ENCODE peak calls at places on chromosomes 12 and 14, in seven cellular contexts. Z, F, A, D, B, I and Y are unnamed samples.

GRCh38 chr14:85508863-85509262 is 21.1 kb upstream of the FLRT2 start:
- DNase-seq in B (no peak), I (no peak), Z (no peak), A (peak), F (no peak), D (no peak), Y (no peak)

GRCh38 chr12:6310771-6311610 is 509 bp downstream of the PLEKHG6 start:
- DNase-seq in F (no peak), I (no peak), A (no peak), Z (no peak), B (no peak), D (no peak), Y (no peak)

GRCh38 chr14:101196795-101197590 is 293.5 kb upstream of the RTL1 start:
- DNase-seq in B (no peak), Z (no peak), I (no peak), D (no peak), A (no peak), F (no peak), Y (no peak)

GRCh38 chr12:58537278-58537677 is 383.0 kb downstream of the LRIG3 start:
- DNase-seq in Z (no peak), D (no peak), A (peak), I (no peak), B (no peak), F (no peak), Y (no peak)

GRCh38 chr12:127401005-127401404 is 866.0 kb upstream of the TMEM132C start:
- DNase-seq in I (no peak), Z (no peak), F (no peak), D (no peak), A (no peak), B (peak), Y (no peak)

GRCh38 chr12:24534632-24535031 is 414.3 kb downstream of the BCAT1 start:
- DNase-seq in A (no peak), F (no peak), I (no peak), Z (no peak), D (no peak), B (no peak), Y (no peak)

GRCh38 chr12:57872362-57872761 is 25.8 kb upstream of the CTDSP2 start:
- DNase-seq in D (no peak), B (no peak), I (no peak), Z (no peak), F (no peak), A (no peak), Y (no peak)

GRCh38 chr14:90700928-90701776 is 115.1 kb downstream of the TTC7B start:
- DNase-seq in D (no peak), B (no peak), A (no peak), F (no peak), I (no peak), Z (no peak), Y (no peak)

GRCh38 chr12:108793756-108794441 is 62.6 kb upstream of the CORO1C start:
- DNase-seq in F (no peak), D (no peak), A (no peak), B (no peak), I (no peak), Z (no peak), Y (no peak)

GRCh38 chr14:72883963-72884362 is 9.9 kb downstream of the DPF3 start:
- DNase-seq in F (no peak), D (no peak), Z (no peak), B (no peak), I (no peak), A (no peak), Y (no peak)

GRCh38 chr12:82413994-82414393 is 55.7 kb downstream of the METTL25 start:
- DNase-seq in D (no peak), B (peak), A (no peak), F (no peak), I (no peak), Z (no peak), Y (no peak)

GRCh38 chr12:56193025-56193578 is 3.8 kb upstream of the SMARCC2 start:
- DNase-seq in I (peak), F (peak), D (peak), B (peak), Z (peak), A (peak), Y (peak)

GRCh38 chr12:28631831-28632230 is 441.6 kb downstream of the CCDC91 start:
- DNase-seq in I (no peak), B (peak), Z (no peak), A (peak), D (no peak), F (no peak), Y (no peak)

GRCh38 chr14:76386922-76387782 is 11.2 kb downstream of the ESRRB start:
- DNase-seq in B (peak), Z (peak), A (peak), F (peak), D (peak), I (peak), Y (peak)

GRCh38 chr12:84694111-84694510 is 218.5 kb downstream of the SLC6A15 start:
- DNase-seq in Z (no peak), D (no peak), F (no peak), A (no peak), B (no peak), I (no peak), Y (no peak)

GRCh38 chr14:64060199-64060545 is 207.4 kb downstream of the SYNE2 start:
- DNase-seq in D (no peak), I (no peak), Z (peak), B (peak), F (no peak), A (no peak), Y (no peak)

GRCh38 chr12:15592934-15593333 is 196.3 kb downstream of the EPS8 start:
- DNase-seq in F (no peak), A (no peak), I (no peak), D (no peak), Z (no peak), B (no peak), Y (no peak)

GRCh38 chr12:27236498-27236897 is 7.6 kb upstream of the STK38L start:
- DNase-seq in Z (peak), D (no peak), F (no peak), I (no peak), B (peak), A (peak), Y (no peak)

GRCh38 chr12:58601529-58601928 is 318.8 kb downstream of the LRIG3 start:
- DNase-seq in Z (no peak), A (peak), B (no peak), D (no peak), F (no peak), I (no peak), Y (no peak)

GRCh38 chr12:95790025-95790911 is at the start of gene NTN4:
- DNase-seq in B (peak), F (peak), A (peak), Z (peak), I (peak), D (peak), Y (peak)
- H3K27ac ChIP-seq in B (peak), F (peak), A (peak), Z (peak), I (no peak), D (no peak), Y (no peak)

DNA sequence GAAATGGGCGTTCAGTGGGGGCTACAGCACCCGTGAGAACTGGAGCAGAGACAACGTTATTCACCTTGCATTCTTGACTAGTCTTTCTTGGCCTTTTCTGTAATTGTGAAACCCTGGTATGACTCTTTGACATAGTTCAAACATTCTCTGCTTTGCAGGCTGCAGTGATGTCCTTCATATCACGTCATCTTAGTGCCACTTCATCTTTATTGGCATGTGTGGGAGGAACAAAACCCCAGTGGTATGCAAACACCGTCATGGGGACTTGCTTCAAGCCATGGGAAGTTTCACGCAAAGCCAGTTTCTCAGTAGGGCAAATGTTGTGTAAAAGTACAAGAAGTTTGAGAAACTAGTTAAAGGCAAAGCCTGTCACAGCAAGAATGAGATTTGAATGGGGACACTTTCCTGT is 20.2 kb upstream of the DUSP16 start:
- DNase-seq in I (no peak), D (no peak), A (peak), B (peak), Z (peak), F (no peak), Y (no peak)
- H3K27ac ChIP-seq in I (no peak), D (no peak), A (no peak), B (no peak), Z (peak), F (peak), Y (no peak)

DNA sequence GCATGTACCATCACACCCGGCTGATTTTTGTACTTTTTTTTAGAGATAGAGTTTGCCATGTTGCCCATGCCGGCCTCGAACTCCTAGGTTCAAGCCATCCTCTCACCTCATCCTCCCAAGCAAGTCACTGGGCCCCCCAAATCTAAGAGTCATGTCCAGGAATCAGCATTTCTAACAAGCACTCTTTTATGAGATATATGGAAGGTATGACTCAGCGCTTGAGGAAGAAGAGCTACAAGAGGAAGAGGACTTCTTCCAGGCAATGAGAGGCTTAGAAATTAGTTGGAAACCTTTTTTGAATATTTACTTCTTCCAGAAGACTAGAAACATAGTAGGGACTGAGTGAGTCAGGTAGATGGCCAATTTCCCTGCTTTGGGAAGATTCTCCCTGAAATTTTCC is 114.5 kb downstream of the HMGA2 start:
- DNase-seq in D (no peak), Z (no peak), F (no peak), B (no peak), A (no peak), I (no peak), Y (no peak)
- H3K27ac ChIP-seq in D (no peak), Z (no peak), F (no peak), B (no peak), A (peak), I (no peak), Y (no peak)

DNA sequence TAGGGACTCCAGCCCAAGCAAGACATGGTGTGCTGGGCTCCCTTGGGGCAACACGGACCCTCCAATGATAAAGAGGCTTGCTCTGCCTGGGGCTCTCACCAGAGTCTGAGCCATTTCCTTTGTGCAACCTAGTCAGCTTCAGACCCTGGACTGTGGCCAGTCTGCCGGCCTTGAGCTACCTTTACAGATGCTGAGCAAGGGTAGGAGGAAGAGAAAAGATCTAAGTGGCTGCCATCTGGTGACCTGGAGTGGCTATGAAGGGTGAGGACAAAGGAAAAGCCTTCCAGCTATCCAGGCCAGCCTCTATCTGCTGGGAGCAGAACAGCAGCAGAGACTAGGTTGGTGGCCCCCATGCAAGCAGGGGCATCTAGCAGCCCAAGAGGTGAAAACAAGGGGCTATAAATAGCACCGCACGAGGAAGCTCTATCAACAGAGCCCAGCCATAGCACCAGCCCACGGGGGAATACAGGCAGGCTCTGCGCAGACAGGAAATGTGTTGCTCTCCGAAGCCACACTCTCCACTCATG is 230.1 kb downstream of the FOXN3 start:
- DNase-seq in F (no peak), Z (no peak), B (no peak), A (peak), D (no peak), I (no peak), Y (no peak)
- H3K27ac ChIP-seq in F (no peak), Z (no peak), B (no peak), A (no peak), D (no peak), I (no peak), Y (no peak)

GRCh38 chr14:31572955-31573354 is 11.8 kb downstream of the NUBPL start:
- DNase-seq in D (no peak), F (no peak), I (no peak), A (peak), B (no peak), Z (no peak), Y (no peak)
- H3K27ac ChIP-seq in D (no peak), F (no peak), I (no peak), A (no peak), B (no peak), Z (no peak), Y (no peak)